ENCODE peak calls at places on chromosomes 7 and 10, in five cellular contexts. H is BJ; Z is neural crest cell; N is CD4-positive, alpha-beta T cell; E is WTC11. L is an unnamed sample.

GRCh38 chr10:98608417-98608816 is 161.7 kb upstream of the HPS1 start:
- DNase-seq in H (no peak), Z (no peak), N (no peak), E (peak; percentile 19), L (no peak)

GRCh38 chr7:143068446-143068845 is 16.3 kb downstream of the OR6V1 start:
- DNase-seq in H (no peak), Z (no peak), N (no peak), E (no peak), L (no peak)

GRCh38 chr7:33432825-33433224 is 303.5 kb downstream of the BBS9 start:
- DNase-seq in H (no peak), Z (no peak), N (no peak), E (no peak), L (no peak)

GRCh38 chr7:47783456-47784240 is 164.6 kb downstream of the PKD1L1 start:
- DNase-seq in H (peak; percentile 96), Z (no peak), N (no peak), E (no peak), L (no peak)

GRCh38 chr10:117674641-117675040 is 132.1 kb downstream of the EMX2 start:
- DNase-seq in H (no peak), Z (no peak), N (no peak), E (no peak), L (no peak)

GRCh38 chr7:11207565-11207964 is 233.9 kb downstream of the PHF14 start:
- DNase-seq in H (no peak), Z (no peak), N (no peak), E (no peak), L (no peak)

GRCh38 chr10:91924212-91925021 is 847 bp downstream of the BTAF1 start:
- DNase-seq in H (no peak), Z (no peak), N (no peak), E (no peak), L (no peak)

GRCh38 chr7:74039337-74039736 is 11.4 kb downstream of the ELN start:
- DNase-seq in H (no peak), Z (no peak), N (no peak), E (no peak), L (no peak)

GRCh38 chr10:68088744-68089143 is 13.7 kb upstream of the HERC4 start:
- DNase-seq in H (no peak), Z (no peak), N (no peak), E (no peak), L (peak; percentile 37)

GRCh38 chr10:21349912-21350286 is 175.6 kb downstream of the SKIDA1 start:
- DNase-seq in H (no peak), Z (no peak), N (no peak), E (no peak), L (no peak)

GRCh38 chr10:128274938-128275337 is 148.7 kb upstream of the MKI67 start:
- DNase-seq in H (no peak), Z (no peak), N (no peak), E (no peak), L (peak; percentile 13)

GRCh38 chr10:69333205-69333604 is 54.9 kb downstream of the HK1 start:
- DNase-seq in H (no peak), Z (no peak), N (no peak), E (peak; percentile 63), L (no peak)

GRCh38 chr10:132456881-132457280 is 59.9 kb downstream of the PWWP2B start:
- DNase-seq in H (no peak), Z (no peak), N (no peak), E (no peak), L (no peak)

GRCh38 chr7:141701489-141702046 is 398 bp downstream of the DENND11 start:
- DNase-seq in H (no peak), Z (peak; percentile 43), N (peak; percentile 48), E (peak; percentile 55), L (peak; percentile 80)

GRCh38 chr7:42097756-42098155 is 139.3 kb downstream of the GLI3 start:
- DNase-seq in H (peak; percentile 34), Z (no peak), N (no peak), E (no peak), L (no peak)
- TF ChIP-seq CTCF in H (peak; percentile 27), Z (peak; percentile 45), N (no peak), E (no peak), L (no peak)

GRCh38 chr7:77247206-77247850 is 47.7 kb upstream of the FGL2 start:
- DNase-seq in H (no peak), Z (peak; percentile 85), N (peak; percentile 87), E (peak; percentile 93), L (peak; percentile 92)
- TF ChIP-seq CTCF in H (peak; percentile 78), Z (peak; percentile 92), N (peak; percentile 85), E (peak; percentile 72), L (peak; percentile 75)

GRCh38 chr7:7761974-7762769 is 43.8 kb upstream of the RPA3 start:
- DNase-seq in H (no peak), Z (no peak), N (no peak), E (no peak), L (peak; percentile 62)

GRCh38 chr7:7765422-7765821 is 47.0 kb upstream of the RPA3 start:
- DNase-seq in H (no peak), Z (no peak), N (no peak), E (no peak), L (peak; percentile 73)

GRCh38 chr7:7757576-7757975 is 39.2 kb upstream of the RPA3 start:
- DNase-seq in H (no peak), Z (no peak), N (no peak), E (no peak), L (no peak)

GRCh38 chr7:7764515-7765138 is 46.2 kb upstream of the RPA3 start:
- DNase-seq in H (no peak), Z (no peak), N (no peak), E (no peak), L (peak; percentile 14)

DNA sequence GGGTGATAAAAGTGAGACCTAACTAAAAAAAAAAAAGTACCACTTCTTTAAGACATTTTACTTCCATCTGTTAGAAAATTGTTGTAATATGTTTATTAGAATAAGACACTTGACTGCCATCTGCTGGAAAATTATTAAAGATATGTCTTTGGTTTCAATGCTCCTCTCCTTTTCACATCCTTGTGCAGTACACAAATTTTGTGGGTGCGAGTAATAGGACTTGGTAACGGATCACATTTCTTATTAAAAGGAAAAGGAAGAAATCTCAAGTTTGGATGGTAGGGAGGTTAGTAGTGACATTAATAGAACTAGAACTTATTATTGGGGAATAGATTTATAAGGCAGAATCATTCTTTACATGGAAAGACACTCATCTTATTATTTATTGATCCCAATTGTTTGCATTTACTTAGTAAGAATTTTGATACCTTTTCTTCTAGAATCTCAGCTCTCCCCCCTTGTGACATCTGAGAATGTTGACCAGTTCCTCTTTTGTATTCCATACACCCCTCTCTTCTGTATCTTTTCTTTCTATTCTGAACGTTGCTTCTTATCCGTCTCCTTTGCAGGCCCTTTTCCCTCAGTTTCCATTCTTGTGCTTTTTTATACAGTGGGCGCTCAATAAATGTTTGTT is 43.0 kb upstream of the RPA3 start:
- DNase-seq in H (peak; percentile 17), Z (no peak), N (no peak), E (no peak), L (peak; percentile 67)
- TF ChIP-seq CTCF in H (peak; percentile 20), Z (peak; percentile 54), N (peak; percentile 25), E (no peak), L (peak; percentile 3)

DNA sequence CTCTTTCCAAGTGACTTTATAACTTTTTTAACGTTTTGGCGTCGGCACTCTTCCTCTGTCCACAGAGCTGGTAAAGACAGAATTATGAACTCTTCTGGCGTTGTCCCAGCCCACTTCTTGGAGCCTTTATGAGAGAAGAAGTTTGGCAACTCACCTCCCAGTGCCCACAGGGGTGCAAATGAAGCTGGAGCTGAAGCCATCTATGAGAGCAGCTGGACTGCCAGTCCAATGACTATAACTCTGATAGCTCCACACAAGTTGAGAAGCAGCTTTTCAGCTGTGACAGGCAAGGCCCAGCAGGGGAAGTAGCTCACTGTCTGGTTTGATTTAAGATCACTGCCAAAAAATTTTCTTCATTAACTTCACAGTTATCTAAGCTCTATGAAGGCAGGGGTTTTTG is 23.5 kb downstream of the FZD1 start:
- DNase-seq in H (no peak), Z (no peak), N (no peak), E (no peak), L (no peak)
- TF ChIP-seq CTCF in H (no peak), Z (no peak), N (no peak), E (no peak), L (no peak)

GRCh38 chr7:139618482-139619366 is 95.2 kb downstream of the CLEC2L start:
- DNase-seq in H (no peak), Z (peak; percentile 46), N (peak; percentile 35), E (peak; percentile 64), L (peak; percentile 31)
- TF ChIP-seq CTCF in H (peak; percentile 68), Z (peak; percentile 59), N (peak; percentile 64), E (peak; percentile 44), L (peak; percentile 35)

GRCh38 chr7:2006921-2007381 is 225.8 kb downstream of the MAD1L1 start:
- DNase-seq in H (no peak), Z (no peak), N (no peak), E (peak; percentile 9), L (no peak)

GRCh38 chr7:2008936-2009540 is 223.7 kb downstream of the MAD1L1 start:
- DNase-seq in H (no peak), Z (no peak), N (no peak), E (no peak), L (no peak)

GRCh38 chr7:2007526-2007925 is 225.2 kb downstream of the MAD1L1 start:
- DNase-seq in H (no peak), Z (no peak), N (no peak), E (peak; percentile 6), L (no peak)

GRCh38 chr7:2009541-2010001 is 223.2 kb downstream of the MAD1L1 start:
- DNase-seq in H (no peak), Z (no peak), N (no peak), E (no peak), L (no peak)

GRCh38 chr7:2008101-2008935 is 224.4 kb downstream of the MAD1L1 start:
- DNase-seq in H (no peak), Z (no peak), N (no peak), E (peak; percentile 14), L (no peak)
- TF ChIP-seq CTCF in H (no peak), Z (no peak), N (no peak), E (no peak), L (no peak)

DNA sequence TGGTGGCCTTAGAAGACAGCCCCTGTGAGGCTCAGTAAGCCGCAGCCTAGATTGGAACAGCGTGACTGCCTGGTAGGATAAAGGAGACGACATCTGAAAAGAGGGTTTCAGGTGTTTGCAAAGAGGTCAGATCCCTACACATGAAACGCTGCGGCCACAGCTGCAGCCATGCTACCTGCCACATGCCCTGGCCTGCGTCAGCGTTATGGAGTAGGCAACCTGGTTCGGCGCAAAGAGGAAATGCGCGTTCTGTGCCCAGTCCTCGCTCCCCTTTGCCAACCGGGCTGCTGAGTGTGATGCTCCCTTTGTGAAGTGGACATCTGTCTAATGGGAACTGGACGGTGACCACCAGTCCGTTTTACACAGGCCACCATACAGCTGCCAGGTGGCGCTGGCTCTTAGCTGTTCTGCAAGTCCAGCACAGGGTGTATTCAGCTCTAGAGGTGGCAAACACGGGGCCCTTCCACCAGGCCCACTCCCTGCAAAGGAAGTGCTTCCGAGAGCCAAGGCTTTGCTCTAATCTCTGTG is 160.3 kb downstream of the CELF2 start:
- DNase-seq in H (no peak), Z (no peak), N (no peak), E (no peak), L (peak; percentile 75)
- TF ChIP-seq CTCF in H (no peak), Z (no peak), N (no peak), E (no peak), L (peak; percentile 14)

DNA sequence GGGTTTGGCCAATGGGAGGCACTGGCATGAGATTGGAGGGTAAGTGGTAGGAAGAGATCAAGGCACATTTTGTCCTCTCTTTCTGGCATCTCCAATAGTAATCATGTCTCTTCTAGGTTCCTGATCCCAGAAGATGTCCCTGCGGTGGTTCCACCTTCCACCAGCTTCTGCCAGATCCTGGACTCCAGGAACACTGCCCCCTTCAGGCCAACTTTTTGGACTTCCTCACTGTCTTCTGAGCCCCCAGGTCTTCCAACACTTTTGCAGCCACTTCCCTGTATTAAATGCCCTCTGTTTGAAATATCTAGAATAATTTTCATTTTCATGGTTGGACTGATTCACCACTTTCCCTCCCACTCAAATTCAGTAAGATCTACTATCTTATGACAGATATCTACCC is 60.9 kb downstream of the BAMBI start:
- DNase-seq in H (no peak), Z (no peak), N (no peak), E (peak; percentile 36), L (peak; percentile 13)
- TF ChIP-seq CTCF in H (no peak), Z (peak; percentile 20), N (no peak), E (peak; percentile 30), L (peak; percentile 37)

L was measured in GM12865.